ENCODE peak calls at places on chromosomes 13 and 19, in four cellular contexts. M is uterus, E is thoracic aorta, W is esophagus squamous epithelium. P is an unnamed sample.

GRCh38 chr19:38326591-38326990 is 6.9 kb downstream of the KCNK6 start:
- DNase-seq in M (no peak), E (no peak), W (no peak), P (no peak)

GRCh38 chr13:57862879-57863278 is 231.3 kb downstream of the PCDH17 start:
- DNase-seq in M (no peak), E (no peak), W (no peak), P (no peak)

GRCh38 chr19:50943074-50943828 is 9.6 kb downstream of the KLK5 start:
- DNase-seq in M (no peak), E (no peak), W (no peak), P (no peak)

GRCh38 chr19:7759156-7759555 is 3.9 kb upstream of the CLEC4M start:
- DNase-seq in M (no peak), E (no peak), W (no peak), P (no peak)

GRCh38 chr19:1616396-1616795 is 11.1 kb upstream of the UQCR11 start:
- DNase-seq in M (no peak), E (no peak), W (no peak), P (no peak)

GRCh38 chr19:22622901-22623840 is 11.0 kb upstream of the ZNF492 start:
- DNase-seq in M (no peak), E (no peak), W (no peak), P (no peak)

GRCh38 chr13:49776871-49777270 is 15.6 kb downstream of the KPNA3 start:
- DNase-seq in M (no peak), E (no peak), W (no peak), P (no peak)

GRCh38 chr13:40047322-40047771 is 391.9 kb downstream of the COG6 start:
- DNase-seq in M (no peak), E (no peak), W (no peak), P (no peak)

GRCh38 chr13:83503424-83503823 is 378.9 kb downstream of the SLITRK1 start:
- DNase-seq in M (no peak), E (no peak), W (no peak), P (no peak)

GRCh38 chr13:100633461-100633860 is 41.1 kb downstream of the TMTC4 start:
- DNase-seq in M (no peak), E (no peak), W (no peak), P (no peak)

GRCh38 chr13:111460548-111461444 is 140.4 kb downstream of the TEX29 start:
- DNase-seq in M (no peak), E (no peak), W (no peak), P (no peak)

GRCh38 chr13:102645701-102646100 is 48.9 kb downstream of the TPP2 start:
- DNase-seq in M (no peak), E (no peak), W (no peak), P (no peak)

GRCh38 chr13:111514646-111515617 is 194.5 kb downstream of the TEX29 start:
- DNase-seq in M (no peak), E (no peak), W (no peak), P (no peak)

GRCh38 chr13:106133025-106133424 is 402.4 kb downstream of the EFNB2 start:
- DNase-seq in M (no peak), E (no peak), W (no peak), P (no peak)

GRCh38 chr13:89066868-89067466 is 1395.8 kb downstream of the SLITRK5 start:
- DNase-seq in M (no peak), E (no peak), W (no peak), P (no peak)

GRCh38 chr13:75489502-75490263 is 7.7 kb upstream of the TBC1D4 start:
- DNase-seq in M (no peak), E (no peak), W (no peak), P (no peak)

GRCh38 chr13:41268764-41269163 is 5.4 kb upstream of the MTRF1 start:
- DNase-seq in M (no peak), E (no peak), W (no peak), P (no peak)

GRCh38 chr13:44713793-44714469 is 137.8 kb upstream of the TSC22D1 start:
- DNase-seq in M (no peak), E (peak), W (no peak), P (no peak)

GRCh38 chr19:12790628-12791344 is 500 bp upstream of the JUNB start:
- DNase-seq in M (peak), E (no peak), W (no peak), P (no peak)

GRCh38 chr19:53254451-53255341 is at the start of gene ZNF677:
- DNase-seq in M (peak), E (peak), W (peak), P (peak)

GRCh38 chr19:2542341-2543069 is 66.6 kb downstream of the GADD45B start:
- DNase-seq in M (no peak), E (no peak), W (no peak), P (no peak)

GRCh38 chr19:48632692-48633147 is 4.5 kb downstream of the DBP start:
- DNase-seq in M (no peak), E (no peak), W (no peak), P (no peak)

GRCh38 chr19:54653181-54653809 is 9.5 kb upstream of the LILRB4 start:
- DNase-seq in M (no peak), E (no peak), W (no peak), P (no peak)

GRCh38 chr19:4042731-4043082 is 24.0 kb downstream of the ZBTB7A start:
- DNase-seq in M (no peak), E (no peak), W (no peak), P (no peak)

GRCh38 chr13:30847697-30848307 is 58.3 kb upstream of the MEDAG start:
- DNase-seq in M (peak), E (peak), W (no peak), P (no peak)

GRCh38 chr13:112953591-112954487 is 15.2 kb upstream of the MCF2L start:
- DNase-seq in M (no peak), E (no peak), W (no peak), P (no peak)

GRCh38 chr13:102856603-102857002 is 10.8 kb downstream of the ERCC5 start:
- DNase-seq in M (no peak), E (no peak), W (no peak), P (no peak)

GRCh38 chr19:1668339-1669123 is 16.1 kb upstream of the TCF3 start:
- DNase-seq in M (no peak), E (no peak), W (no peak), P (no peak)

GRCh38 chr19:34241513-34242337 is 12.6 kb upstream of the GARRE1 start:
- DNase-seq in M (no peak), E (no peak), W (no peak), P (no peak)

GRCh38 chr13:113759525-113760137 is 605 bp downstream of the TMEM255B start:
- DNase-seq in M (peak), E (no peak), W (no peak), P (no peak)

GRCh38 chr13:62512194-62513141 is 1096.8 kb upstream of the PCDH20 start:
- DNase-seq in M (no peak), E (no peak), W (no peak), P (no peak)
- TF ChIP-seq CTCF in M (peak), E (no peak), W (peak), P (no peak)

GRCh38 chr19:10966809-10967208 is 6.0 kb downstream of the SMARCA4 start:
- DNase-seq in M (no peak), E (no peak), W (no peak), P (no peak)

GRCh38 chr19:10965398-10965797 is 4.6 kb downstream of the SMARCA4 start:
- DNase-seq in M (no peak), E (no peak), W (no peak), P (no peak)

GRCh38 chr19:10962863-10963262 is 2.0 kb downstream of the SMARCA4 start:
- DNase-seq in M (no peak), E (no peak), W (no peak), P (no peak)

GRCh38 chr19:10963865-10964264 is 3.0 kb downstream of the SMARCA4 start:
- DNase-seq in M (no peak), E (no peak), W (no peak), P (no peak)

DNA sequence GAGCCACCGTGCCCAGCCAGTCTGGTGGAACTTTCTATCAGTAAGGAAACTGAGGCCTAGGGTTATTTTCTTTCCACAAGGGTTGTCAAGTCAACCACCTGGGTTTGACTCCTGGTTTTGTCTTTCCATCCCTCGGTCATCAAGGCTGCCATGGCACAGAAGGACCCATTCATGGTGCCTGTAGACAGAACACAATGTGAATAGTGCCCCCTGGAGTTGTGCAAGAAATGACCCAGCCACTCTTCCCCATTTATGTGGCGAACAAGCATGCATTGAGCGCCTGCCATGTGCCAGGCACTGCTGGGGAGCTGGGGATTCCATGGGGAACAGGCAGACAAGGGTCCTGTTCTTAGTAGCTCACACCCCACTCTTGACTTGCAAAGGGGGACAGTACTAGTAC is 4.1 kb downstream of the SMARCA4 start:
- DNase-seq in M (no peak), E (no peak), W (no peak), P (no peak)
- TF ChIP-seq CTCF in M (no peak), E (no peak), W (no peak), P (no peak)

DNA sequence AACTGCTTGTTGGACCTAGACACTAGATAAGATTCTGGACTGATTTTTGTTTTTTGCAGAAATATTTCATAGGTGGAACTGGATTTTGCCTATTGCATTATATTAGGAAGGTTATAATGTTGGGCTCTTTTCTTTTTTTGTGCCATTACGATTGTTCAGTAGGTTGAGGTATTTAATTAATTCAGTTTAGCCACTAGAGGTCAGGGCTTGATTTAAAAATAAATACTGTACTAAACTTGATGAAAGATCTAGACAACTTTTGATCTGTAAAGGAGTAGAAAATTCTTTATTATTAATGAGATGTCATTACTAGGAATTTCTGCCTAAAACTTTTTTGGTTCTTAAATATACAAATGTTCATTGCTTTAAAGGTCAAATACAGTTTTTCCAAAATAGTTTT is 15.2 kb upstream of the SUPT20H start:
- DNase-seq in M (no peak), E (no peak), W (no peak), P (no peak)
- TF ChIP-seq CTCF in M (peak), E (peak), W (peak), P (no peak)

GRCh38 chr19:17296278-17296677 is 6.9 kb downstream of the ABHD8 start:
- DNase-seq in M (no peak), E (no peak), W (no peak), P (no peak)
- TF ChIP-seq CTCF in M (no peak), E (no peak), W (no peak), P (no peak)